ENCODE peak calls at places on chromosomes 4 and X, in nine cellular contexts. B is epithelial cell of esophagus, E is A549, K is heart left ventricle, W is cardiac muscle cell, P is left lung, Z is epithelial cell of proximal tubule, F is brain microvascular endothelial cell, H is transverse colon. G is an unnamed sample.

GRCh38 chr4:110197421-110198398 is 705 bp downstream of the ELOVL6 start:
- DNase-seq in B (peak; percentile 58), E (peak; percentile 22), K (peak; percentile 28), W (peak; percentile 58), P (peak; percentile 37), Z (no peak), F (peak; percentile 45), H (peak; percentile 56), G (peak; percentile 22)

GRCh38 chr4:147791870-147792269 is 60.0 kb downstream of the ARHGAP10 start:
- DNase-seq in B (peak; percentile 38), E (no peak), K (no peak), W (no peak), P (no peak), Z (no peak), F (no peak), H (no peak), G (no peak)

GRCh38 chr4:172995161-172995560 is 173.4 kb upstream of the GALNT7 start:
- DNase-seq in B (no peak), E (no peak), K (no peak), W (no peak), P (no peak), Z (no peak), F (peak; percentile 46), H (no peak), G (no peak)

GRCh38 chrX:12159799-12160198 is 21.5 kb downstream of the FRMPD4 start:
- DNase-seq in B (no peak), E (no peak), K (no peak), W (no peak), P (no peak), Z (no peak), F (no peak), H (no peak), G (no peak)

GRCh38 chr4:18917689-18918088 is 896.1 kb upstream of the LCORL start:
- DNase-seq in B (peak; percentile 39), E (no peak), K (no peak), W (no peak), P (no peak), Z (no peak), F (peak; percentile 88), H (no peak), G (no peak)

GRCh38 chr4:1329408-1330371 is 17.3 kb upstream of the UVSSA start:
- DNase-seq in B (peak; percentile 89), E (no peak), K (no peak), W (no peak), P (no peak), Z (peak; percentile 85), F (no peak), H (no peak), G (no peak)

GRCh38 chrX:69362889-69363288 is 141.2 kb upstream of the NALF2 start:
- DNase-seq in B (no peak), E (no peak), K (no peak), W (peak; percentile 63), P (no peak), Z (no peak), F (no peak), H (no peak), G (no peak)

GRCh38 chrX:145003443-145003842 is 243.9 kb upstream of the SPANXN1 start:
- DNase-seq in B (no peak), E (no peak), K (no peak), W (no peak), P (no peak), Z (no peak), F (no peak), H (no peak), G (no peak)

GRCh38 chrX:56793533-56794320 is 64.7 kb downstream of the NBDY start:
- DNase-seq in B (no peak), E (no peak), K (no peak), W (no peak), P (peak; percentile 20), Z (no peak), F (no peak), H (peak; percentile 3), G (no peak)

GRCh38 chrX:94178145-94178790 is 504.3 kb downstream of the FAM133A start:
- DNase-seq in B (peak; percentile 42), E (peak; percentile 2), K (no peak), W (no peak), P (no peak), Z (peak; percentile 22), F (no peak), H (no peak), G (no peak)

GRCh38 chrX:44071847-44072545 is 98.8 kb upstream of the NDP start:
- DNase-seq in B (peak; percentile 67), E (peak; percentile 66), K (no peak), W (no peak), P (no peak), Z (no peak), F (peak; percentile 68), H (no peak), G (no peak)

GRCh38 chr4:174210952-174211490 is 72.4 kb downstream of the FBXO8 start:
- DNase-seq in B (peak; percentile 52), E (no peak), K (no peak), W (no peak), P (no peak), Z (no peak), F (no peak), H (no peak), G (no peak)

GRCh38 chr4:116361782-116362181 is 723.6 kb downstream of the TRAM1L1 start:
- DNase-seq in B (peak; percentile 94), E (no peak), K (no peak), W (no peak), P (no peak), Z (no peak), F (no peak), H (no peak), G (peak; percentile 27)

GRCh38 chr4:94827481-94828110 is 69.8 kb downstream of the BMPR1B start:
- DNase-seq in B (peak; percentile 97), E (peak; percentile 74), K (no peak), W (peak; percentile 54), P (no peak), Z (peak; percentile 79), F (peak; percentile 75), H (no peak), G (no peak)

GRCh38 chr4:56313132-56313531 is 74.2 kb downstream of the AASDH start:
- DNase-seq in B (no peak), E (no peak), K (no peak), W (no peak), P (no peak), Z (no peak), F (no peak), H (no peak), G (no peak)

GRCh38 chr4:56315041-56315440 is 72.2 kb downstream of the AASDH start:
- DNase-seq in B (no peak), E (no peak), K (no peak), W (no peak), P (no peak), Z (no peak), F (no peak), H (no peak), G (no peak)

GRCh38 chr4:56314207-56314915 is 72.9 kb downstream of the AASDH start:
- DNase-seq in B (no peak), E (no peak), K (no peak), W (no peak), P (no peak), Z (no peak), F (no peak), H (no peak), G (no peak)

GRCh38 chr4:56316011-56316650 is 71.2 kb downstream of the AASDH start:
- DNase-seq in B (no peak), E (no peak), K (no peak), W (no peak), P (no peak), Z (no peak), F (no peak), H (no peak), G (no peak)

GRCh38 chr4:56315543-56315942 is 71.7 kb downstream of the AASDH start:
- DNase-seq in B (no peak), E (no peak), K (no peak), W (no peak), P (no peak), Z (no peak), F (no peak), H (no peak), G (no peak)
- H3K4me3 ChIP-seq in B (no peak overlapping the region), E (no peak overlapping the region), K (no peak overlapping the region), W (no peak overlapping the region), P (no peak overlapping the region), Z (no peak overlapping the region), F (no peak overlapping the region), H (no peak overlapping the region), G (no peak overlapping the region)

GRCh38 chrX:149371984-149372383 is 133.1 kb downstream of the IDS start:
- DNase-seq in B (no peak), E (no peak), K (no peak), W (no peak), P (no peak), Z (no peak), F (no peak), H (no peak), G (no peak)
- H3K4me3 ChIP-seq in B (no peak overlapping the region), E (no peak overlapping the region), K (no peak overlapping the region), W (no peak overlapping the region), P (no peak overlapping the region), Z (no peak overlapping the region), F (no peak overlapping the region), H (no peak overlapping the region), G (no peak overlapping the region)

DNA sequence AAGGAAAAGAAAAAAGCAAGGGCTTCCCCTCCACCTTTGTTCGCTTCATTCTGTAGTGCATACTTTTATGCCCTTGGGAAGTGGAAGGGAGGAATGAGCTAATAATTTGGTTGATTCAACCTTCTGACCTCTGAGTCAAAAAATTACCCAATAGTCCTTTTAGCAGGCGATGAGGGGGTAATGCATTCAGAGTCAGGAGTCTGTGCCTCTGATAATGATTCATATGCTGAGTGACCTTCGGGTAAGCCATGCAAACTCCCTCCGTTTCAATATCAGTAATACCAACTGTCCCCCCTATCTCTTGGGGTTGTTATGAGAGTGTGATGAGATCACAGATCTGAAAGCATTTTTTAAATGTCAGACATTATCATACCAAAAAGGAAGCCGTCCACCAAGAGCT is 41.6 kb upstream of the ACSL4 start:
- DNase-seq in B (peak; percentile 76), E (peak; percentile 56), K (no peak), W (peak; percentile 85), P (no peak), Z (peak; percentile 40), F (peak; percentile 71), H (no peak), G (peak; percentile 6)
- H3K4me3 ChIP-seq in B (no peak overlapping the region), E (no peak overlapping the region), K (no peak overlapping the region), W (no peak overlapping the region), P (no peak overlapping the region), Z (no peak overlapping the region), F (no peak overlapping the region), H (no peak overlapping the region), G (no peak overlapping the region)

GRCh38 chr4:122300776-122301175 is 78.0 kb upstream of the ADAD1 start:
- DNase-seq in B (no peak), E (no peak), K (no peak), W (no peak), P (no peak), Z (no peak), F (no peak), H (no peak), G (no peak)

GRCh38 chr4:122309988-122310626 is 68.7 kb upstream of the ADAD1 start:
- DNase-seq in B (peak; percentile 2), E (no peak), K (no peak), W (peak; percentile 22), P (no peak), Z (no peak), F (no peak), H (no peak), G (no peak)

DNA sequence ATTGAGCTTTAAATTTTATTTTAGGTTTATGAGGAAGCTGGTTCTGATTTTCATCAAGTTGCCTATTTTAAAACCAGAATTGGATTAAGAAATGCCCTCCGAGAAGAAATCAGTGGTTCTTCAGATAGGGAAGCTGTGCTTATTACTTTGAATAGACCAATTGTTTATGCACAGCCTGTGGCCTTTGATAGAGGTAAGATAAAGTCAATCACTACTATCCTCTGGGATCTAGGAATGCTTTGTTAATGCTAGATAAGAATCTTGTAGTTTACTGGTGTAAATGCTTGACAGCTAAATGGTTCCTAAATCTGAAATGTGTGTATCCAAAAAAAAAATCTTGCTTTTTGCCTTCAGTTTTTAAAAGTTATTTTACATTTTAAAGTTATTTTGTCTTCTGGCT is 73.0 kb upstream of the ADAD1 start:
- DNase-seq in B (no peak), E (no peak), K (no peak), W (no peak), P (no peak), Z (no peak), F (no peak), H (no peak), G (no peak)
- H3K4me3 ChIP-seq in B (no peak overlapping the region), E (no peak overlapping the region), K (no peak overlapping the region), W (no peak overlapping the region), P (no peak overlapping the region), Z (no peak overlapping the region), F (no peak overlapping the region), H (no peak overlapping the region), G (no peak overlapping the region)

G was measured in body of pancreas.